ENCODE peak calls at places on chromosomes 3 and 15, in eight cellular contexts. H, S, A, B, V, D, X and F are unnamed samples. For H3K36me3, the result is how much of the 10 kb centered on the place peaks cover.

GRCh38 chr3:149702691-149703426 is 45.0 kb upstream of the WWTR1 start:
- DNase-seq in H (no peak), S (no peak), A (no peak), B (no peak), V (no peak), D (no peak), X (no peak), F (no peak)

GRCh38 chr3:150270883-150271577 is 137.1 kb upstream of the TSC22D2 start:
- DNase-seq in H (no peak), S (no peak), A (no peak), B (no peak), V (no peak), D (no peak), X (no peak), F (no peak)

GRCh38 chr3:72523409-72524172 is 324.7 kb downstream of the SHQ1 start:
- DNase-seq in H (no peak), S (peak), A (no peak), B (no peak), V (no peak), D (no peak), X (peak), F (no peak)

GRCh38 chr3:161489390-161489789 is 7.2 kb upstream of the OTOL1 start:
- DNase-seq in H (no peak), S (no peak), A (no peak), B (no peak), V (no peak), D (no peak), X (no peak), F (no peak)

GRCh38 chr15:66936115-66936863 is 129.1 kb upstream of the SMAD3 start:
- DNase-seq in H (peak), S (no peak), A (no peak), B (peak), V (peak), D (no peak), X (peak), F (peak)

GRCh38 chr3:172701056-172701455 is 9.8 kb downstream of the NCEH1 start:
- DNase-seq in H (no peak), S (no peak), A (no peak), B (no peak), V (no peak), D (no peak), X (no peak), F (no peak)

GRCh38 chr3:152356870-152357276 is 88.1 kb downstream of the MBNL1 start:
- DNase-seq in H (no peak), S (no peak), A (no peak), B (no peak), V (no peak), D (no peak), X (no peak), F (no peak)

GRCh38 chr3:156317457-156317856 is 197.1 kb downstream of the KCNAB1 start:
- DNase-seq in H (peak), S (peak), A (no peak), B (no peak), V (no peak), D (no peak), X (no peak), F (no peak)

GRCh38 chr3:8903191-8903590 is 60.1 kb downstream of the RAD18 start:
- DNase-seq in H (no peak), S (no peak), A (no peak), B (no peak), V (no peak), D (no peak), X (no peak), F (no peak)

GRCh38 chr15:91890614-91891013 is 37.1 kb downstream of the SLCO3A1 start:
- DNase-seq in H (no peak), S (no peak), A (no peak), B (no peak), V (no peak), D (no peak), X (peak), F (no peak)

GRCh38 chr15:98000249-98001203 is 40.0 kb downstream of the ARRDC4 start:
- DNase-seq in H (peak), S (no peak), A (no peak), B (no peak), V (no peak), D (no peak), X (no peak), F (no peak)

GRCh38 chr3:43998841-43999805 is 242.6 kb upstream of the TOPAZ1 start:
- DNase-seq in H (peak), S (peak), A (no peak), B (no peak), V (no peak), D (no peak), X (no peak), F (peak)

GRCh38 chr3:156553705-156554356 is 1.1 kb downstream of the SSR3 start:
- DNase-seq in H (peak), S (peak), A (no peak), B (no peak), V (no peak), D (no peak), X (no peak), F (peak)

GRCh38 chr3:53198256-53198977 is 37.4 kb downstream of the PRKCD start:
- DNase-seq in H (no peak), S (peak), A (no peak), B (no peak), V (no peak), D (no peak), X (no peak), F (peak)

GRCh38 chr15:43516801-43517353 is 531 bp upstream of the MAP1A start:
- DNase-seq in H (peak), S (peak), A (no peak), B (no peak), V (no peak), D (no peak), X (no peak), F (no peak)

GRCh38 chr15:57867970-57868791 is 161.7 kb downstream of the POLR2M start:
- DNase-seq in H (no peak), S (no peak), A (no peak), B (no peak), V (no peak), D (no peak), X (no peak), F (no peak)

GRCh38 chr3:161800985-161801559 is 304.5 kb downstream of the OTOL1 start:
- DNase-seq in H (no peak), S (no peak), A (no peak), B (no peak), V (no peak), D (no peak), X (no peak), F (no peak)

GRCh38 chr3:129695203-129695602 is 88.7 kb upstream of the PLXND1 start:
- DNase-seq in H (no peak), S (no peak), A (no peak), B (no peak), V (no peak), D (no peak), X (no peak), F (no peak)

GRCh38 chr15:95875141-95875643 is 455.3 kb upstream of the NR2F2 start:
- DNase-seq in H (no peak), S (no peak), A (peak), B (no peak), V (no peak), D (no peak), X (peak), F (no peak)

GRCh38 chr15:63498815-63499549 is 5.4 kb upstream of the USP3 start:
- DNase-seq in H (no peak), S (no peak), A (no peak), B (no peak), V (no peak), D (no peak), X (no peak), F (no peak)

GRCh38 chr3:65604863-65605526 is 433.7 kb downstream of the MAGI1 start:
- DNase-seq in H (no peak), S (no peak), A (no peak), B (no peak), V (no peak), D (no peak), X (no peak), F (no peak)

DNA sequence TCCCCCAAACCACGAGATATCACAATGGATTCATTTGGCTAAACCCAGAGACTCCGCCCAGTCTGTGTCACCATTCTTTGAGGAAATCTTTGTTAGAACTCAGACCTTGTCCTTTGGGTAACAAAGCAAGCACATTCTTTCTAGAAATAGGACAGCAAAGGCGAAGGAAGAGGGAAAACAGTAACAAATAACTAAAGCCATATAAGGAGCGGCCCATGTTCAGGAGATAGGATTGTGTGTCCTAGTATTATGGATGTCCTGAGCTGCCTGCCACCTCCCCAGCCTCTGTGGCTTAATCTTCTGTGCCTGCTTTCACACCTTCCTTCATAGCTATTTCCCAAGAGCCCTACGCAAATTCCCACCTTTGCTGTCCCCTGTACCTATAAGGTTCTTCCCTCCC is 59.9 kb downstream of the UACA start:
- DNase-seq in H (peak), S (peak), A (no peak), B (no peak), V (no peak), D (no peak), X (no peak), F (peak)
- H3K4me3 ChIP-seq in H (no peak), S (no peak), A (no peak), B (no peak), V (peak), D (no peak), X (no peak), F (peak)

GRCh38 chr3:46407976-46408375 is 917 bp downstream of the CCRL2 start:
- DNase-seq in H (no peak), S (no peak), A (no peak), B (no peak), V (peak), D (no peak), X (no peak), F (no peak)
- H3K27ac ChIP-seq in H (no peak), S (no peak), A (peak), B (peak), V (peak), D (no peak), X (no peak), F (no peak)

GRCh38 chr3:141969711-141970110 is 93.3 kb downstream of the ATP1B3 start:
- DNase-seq in H (no peak), S (no peak), A (no peak), B (no peak), V (no peak), D (no peak), X (no peak), F (no peak)
- H3K36me3 ChIP-seq in H (under half), S (under half), A (under half), B (under half), V (under half), D (under half), X (under half), F (under half)

DNA sequence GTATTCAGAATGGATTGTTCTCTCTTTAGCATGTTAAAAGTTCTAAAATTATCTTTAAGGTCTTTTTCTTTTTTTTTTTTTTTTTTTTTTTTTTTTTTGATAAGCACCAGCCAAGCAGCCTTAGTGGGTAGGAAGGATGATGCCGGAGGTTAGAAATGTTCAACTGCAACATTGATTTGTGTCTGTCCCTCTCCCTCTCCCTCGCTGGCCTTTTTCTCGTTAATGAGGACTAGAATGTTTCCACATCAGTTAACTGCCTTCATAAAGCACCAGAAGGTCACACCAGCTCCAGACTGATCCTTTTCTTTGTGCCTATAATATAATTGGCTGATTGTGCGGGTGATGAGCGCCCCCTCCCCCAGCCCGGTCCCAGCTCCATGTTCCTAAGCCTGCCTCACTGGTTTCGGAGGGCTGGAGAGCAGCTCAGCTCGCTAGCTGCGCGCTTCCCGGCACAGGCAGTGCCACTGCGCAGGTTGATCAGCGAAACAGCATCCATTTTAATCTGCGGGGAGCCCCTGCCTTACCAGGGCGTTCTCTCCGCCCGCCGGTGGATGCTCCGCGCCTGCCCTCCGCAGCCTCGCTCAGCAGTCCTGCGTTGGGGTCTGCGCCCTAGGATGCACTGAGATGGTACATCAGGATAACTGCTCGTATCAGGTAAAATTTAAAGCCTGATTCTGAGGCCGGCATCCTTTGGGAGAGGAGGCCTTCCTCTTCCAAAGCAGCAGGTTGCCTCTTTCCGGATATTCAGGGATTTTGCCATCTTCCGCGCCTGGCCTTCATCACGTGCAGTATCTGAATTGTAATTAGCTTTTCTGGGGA is 148.9 kb upstream of the IL12A start:
- DNase-seq in H (peak), S (peak), A (no peak), B (peak), V (peak), D (no peak), X (peak), F (peak)
- H3K4me3 ChIP-seq in H (no peak), S (no peak), A (peak), B (peak), V (peak), D (peak), X (peak), F (peak)

DNA sequence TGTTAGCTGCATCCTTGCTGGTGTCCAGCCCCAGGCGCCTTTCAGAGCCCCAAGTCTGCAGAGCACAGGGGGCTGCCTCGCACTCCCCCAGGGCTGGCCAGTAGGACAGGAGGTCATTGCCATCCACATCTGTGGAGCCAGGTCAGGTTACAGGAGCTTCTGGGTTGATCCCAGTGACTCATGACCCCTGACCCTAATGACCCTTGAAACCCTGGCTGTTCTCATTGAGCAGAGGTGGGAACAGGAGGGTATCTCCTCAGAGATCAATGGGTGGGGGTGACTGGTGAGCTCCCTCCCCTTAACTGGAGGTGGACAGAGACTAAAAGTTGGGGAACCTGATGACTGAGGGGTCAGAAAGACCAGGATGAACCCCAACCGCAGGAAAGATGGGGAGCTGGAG is 6.1 kb upstream of the SLC26A6 start:
- DNase-seq in H (no peak), S (no peak), A (no peak), B (no peak), V (no peak), D (no peak), X (no peak), F (no peak)
- H3K27ac ChIP-seq in H (no peak), S (no peak), A (no peak), B (no peak), V (no peak), D (no peak), X (no peak), F (no peak)

DNA sequence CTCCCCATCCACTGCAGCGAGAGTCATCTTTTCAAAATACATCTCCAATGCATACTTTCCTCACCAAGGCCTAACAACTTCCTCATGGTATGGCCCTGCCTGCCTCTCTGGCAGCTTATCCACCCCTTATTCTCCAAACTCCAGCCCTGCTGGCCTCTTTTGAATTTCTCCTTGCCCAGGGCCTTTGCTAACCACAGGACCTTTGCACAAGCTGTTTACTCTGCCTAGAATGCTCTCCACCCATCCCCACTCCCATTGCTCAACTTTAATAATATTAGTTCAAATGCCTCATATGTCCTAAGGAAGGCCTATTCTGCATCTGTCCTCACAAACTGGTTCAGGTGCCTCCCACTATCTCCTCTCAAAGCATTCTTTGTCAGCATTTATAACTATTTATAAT is 230.7 kb downstream of the CADPS start:
- DNase-seq in H (no peak), S (no peak), A (no peak), B (no peak), V (no peak), D (no peak), X (no peak), F (no peak)
- H3K36me3 ChIP-seq in H (under half), S (under half), A (under half), B (under half), V (under half), D (under half), X (under half), F (under half)

DNA sequence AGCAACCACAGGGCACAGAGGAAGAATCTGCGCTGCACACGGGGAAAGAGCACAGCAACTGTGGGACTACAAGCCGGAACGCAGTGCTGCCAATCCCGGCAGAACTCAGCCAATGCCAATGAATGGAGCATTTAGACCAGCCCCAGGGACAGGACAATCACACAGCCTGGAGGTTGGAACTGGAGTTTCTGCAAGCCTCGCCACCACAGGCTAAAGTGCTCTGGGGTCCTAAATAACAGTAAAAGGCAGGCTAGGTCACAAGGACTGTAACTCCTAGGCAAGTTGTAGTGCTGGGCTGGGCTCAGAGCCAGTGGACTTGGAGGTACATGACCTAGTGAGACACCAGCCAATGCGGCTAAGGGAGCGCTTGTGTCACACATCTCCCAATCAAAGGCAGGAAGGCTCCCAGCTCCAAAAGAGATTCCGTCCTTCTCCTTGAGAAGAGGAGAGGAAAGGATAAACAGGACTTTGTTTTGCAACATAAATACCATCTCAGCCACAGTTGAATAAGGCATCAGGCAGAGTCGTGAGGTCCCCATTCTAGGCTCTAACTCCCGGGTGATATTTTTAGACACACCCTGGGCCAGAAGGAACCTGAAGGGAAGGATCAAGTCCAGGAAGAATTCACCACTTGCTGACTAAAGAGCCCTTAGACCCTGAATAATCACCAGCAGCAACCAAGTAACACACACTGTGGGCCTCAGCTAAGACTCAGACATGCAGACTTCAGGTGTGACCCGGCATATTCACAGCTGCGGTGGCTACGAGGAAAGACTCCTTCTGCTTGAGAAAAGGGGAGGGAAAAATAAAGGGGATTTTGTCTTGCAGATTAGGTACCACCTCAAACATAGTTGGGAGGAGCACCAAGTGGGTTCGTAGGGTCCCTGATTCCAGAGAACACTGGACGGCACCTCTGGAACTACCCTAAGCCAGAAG is 85.5 kb upstream of the XXYLT1 start:
- DNase-seq in H (no peak), S (peak), A (no peak), B (no peak), V (peak), D (no peak), X (peak), F (peak)
- H3K4me3 ChIP-seq in H (no peak), S (no peak), A (no peak), B (no peak), V (peak), D (no peak), X (no peak), F (peak)